ENCODE peak calls at places on chromosomes 1 and 21, in eight cellular contexts. B, F, O, G, I, H, W and K are unnamed samples.
A peak's percentile ranks its signal among the peaks of the same experiment; 100 is the strongest.

GRCh38 chr1:209948155-209948554 is 10.1 kb downstream of the SYT14 start:
- DNase-seq in I (no peak), B (no peak), H (no peak), W (no peak), G (no peak), F (no peak), O (no peak), K (no peak)

GRCh38 chr21:34986561-34987533 is 62.3 kb downstream of the RUNX1 start:
- DNase-seq in O (peak; percentile 65), F (no peak), G (no peak), I (peak; percentile 27), B (peak; percentile 89), W (no peak), H (no peak), K (peak; percentile 33)

GRCh38 chr1:215273838-215274516 is 191.4 kb downstream of the KCNK2 start:
- DNase-seq in F (no peak), G (no peak), W (no peak), I (no peak), H (no peak), B (peak; percentile 74), O (no peak), K (no peak)

GRCh38 chr1:63414691-63415090 is 47.3 kb downstream of the ALG6 start:
- DNase-seq in I (no peak), O (no peak), F (no peak), H (no peak), G (no peak), B (no peak), W (no peak), K (no peak)

GRCh38 chr21:44083631-44084291 is 23.4 kb upstream of the PWP2 start:
- DNase-seq in W (peak; percentile 20), G (peak; percentile 70), F (no peak), H (peak; percentile 62), B (no peak), I (no peak), O (peak; percentile 67), K (peak; percentile 71)

GRCh38 chr1:27366113-27366410 is 699 bp downstream of the MAP3K6 start:
- DNase-seq in B (peak; percentile 53), W (peak; percentile 89), O (peak; percentile 72), F (peak; percentile 55), G (peak; percentile 84), I (peak; percentile 78), H (peak; percentile 91), K (peak; percentile 47)

GRCh38 chr1:117660266-117660973 is 54.6 kb downstream of the TENT5C start:
- DNase-seq in W (no peak), I (no peak), O (no peak), F (no peak), B (no peak), G (no peak), H (no peak), K (no peak)

GRCh38 chr1:165896277-165896676 is 68.9 kb downstream of the UCK2 start:
- DNase-seq in I (no peak), H (peak; percentile 81), G (no peak), F (no peak), B (peak; percentile 92), W (no peak), O (no peak), K (no peak)

GRCh38 chr1:243421784-243422183 is 165.9 kb downstream of the SDCCAG8 start:
- DNase-seq in B (peak; percentile 29), W (peak; percentile 20), G (peak; percentile 93), F (no peak), H (no peak), O (no peak), I (no peak), K (peak; percentile 28)

GRCh38 chr1:87279966-87280535 is 48.6 kb upstream of the LMO4 start:
- DNase-seq in O (no peak), H (no peak), I (no peak), F (no peak), W (no peak), G (no peak), B (peak; percentile 16), K (no peak)

GRCh38 chr1:3702528-3702927 is 49.7 kb upstream of the CCDC27 start:
- DNase-seq in W (no peak), F (no peak), I (no peak), G (no peak), H (no peak), O (no peak), B (no peak), K (no peak)

GRCh38 chr1:186985889-186986491 is 157.2 kb downstream of the PLA2G4A start:
- DNase-seq in B (peak; percentile 59), H (no peak), I (no peak), W (no peak), O (no peak), F (no peak), G (no peak), K (no peak)

GRCh38 chr1:109770331-109771095 is 6.8 kb upstream of the EPS8L3 start:
- DNase-seq in W (peak; percentile 15), B (no peak), O (no peak), F (no peak), G (no peak), I (no peak), H (no peak), K (no peak)

DNA sequence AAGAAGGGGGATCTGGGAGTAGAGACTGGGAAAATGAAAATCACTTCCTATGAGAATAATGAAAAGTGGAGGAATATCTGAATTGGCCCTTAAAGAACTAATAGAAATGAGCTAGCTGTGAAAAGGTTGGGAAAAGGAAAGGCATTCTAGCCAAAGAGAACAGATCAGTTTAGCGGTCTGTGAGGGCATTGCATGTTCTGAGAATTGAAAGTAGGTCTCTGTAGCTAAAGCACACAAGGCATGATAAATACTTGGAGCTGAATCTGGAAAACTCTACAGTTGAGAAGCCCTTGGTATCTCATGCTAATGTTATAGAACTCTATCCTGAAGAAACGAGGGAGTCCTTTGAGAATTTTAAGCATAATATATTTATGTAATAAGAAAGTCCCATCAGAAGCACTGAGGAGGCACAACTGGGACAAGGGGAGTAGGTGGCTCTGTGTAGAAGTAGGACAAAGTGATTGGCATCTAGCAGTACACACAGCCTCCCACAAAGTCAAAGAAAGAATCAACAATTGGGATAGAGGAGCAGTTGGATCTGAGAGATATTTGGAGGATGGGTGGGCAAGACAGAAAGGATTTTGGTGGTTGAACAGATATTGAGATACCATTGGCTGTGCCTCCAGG is 78.7 kb downstream of the GREM2 start:
- DNase-seq in O (no peak), W (no peak), B (no peak), I (no peak), F (no peak), G (no peak), H (no peak), K (no peak)
- TF ChIP-seq CTCF in O (no peak), W (no peak), B (no peak), I (no peak), F (no peak), G (no peak), H (no peak), K (no peak)

DNA sequence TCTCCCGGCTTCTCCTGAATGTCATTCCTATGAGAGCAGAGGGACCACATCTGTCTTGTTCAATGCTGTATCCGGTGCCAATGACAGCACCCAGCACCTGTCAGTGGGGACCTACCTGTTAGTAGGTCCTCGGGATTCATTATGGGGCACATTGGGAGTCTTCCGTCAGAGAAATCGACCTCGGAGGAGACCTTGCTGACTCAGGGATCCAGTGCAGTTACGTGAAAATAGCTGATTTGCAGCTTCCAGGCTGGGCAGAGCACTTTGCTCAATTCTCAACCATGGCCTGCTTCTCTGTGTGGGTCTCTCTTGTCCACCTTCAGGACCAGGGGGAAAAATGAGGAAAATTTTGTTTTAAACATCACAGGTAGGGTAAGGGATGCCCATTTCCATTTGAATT is 130.2 kb downstream of the PRDM2 start:
- DNase-seq in H (no peak), I (no peak), B (no peak), G (no peak), W (no peak), O (no peak), F (no peak), K (no peak)
- TF ChIP-seq CTCF in H (no peak), I (no peak), B (no peak), G (no peak), W (no peak), O (no peak), F (no peak), K (no peak)

GRCh38 chr21:41045534-41046268 is 122.3 kb upstream of the BACE2 start:
- DNase-seq in G (no peak), H (no peak), I (peak; percentile 38), F (peak; percentile 45), W (no peak), O (no peak), B (no peak), K (no peak)

GRCh38 chr21:41048636-41049035 is 119.3 kb upstream of the BACE2 start:
- DNase-seq in G (no peak), F (no peak), O (no peak), I (no peak), H (no peak), B (no peak), W (no peak), K (no peak)

GRCh38 chr21:41043008-41043407 is 125.0 kb upstream of the BACE2 start:
- DNase-seq in W (no peak), H (no peak), O (no peak), I (no peak), F (no peak), B (no peak), G (no peak), K (no peak)

GRCh38 chr21:41052820-41053555 is 115.0 kb upstream of the BACE2 start:
- DNase-seq in I (no peak), B (no peak), H (no peak), F (no peak), W (no peak), G (no peak), O (no peak), K (no peak)

DNA sequence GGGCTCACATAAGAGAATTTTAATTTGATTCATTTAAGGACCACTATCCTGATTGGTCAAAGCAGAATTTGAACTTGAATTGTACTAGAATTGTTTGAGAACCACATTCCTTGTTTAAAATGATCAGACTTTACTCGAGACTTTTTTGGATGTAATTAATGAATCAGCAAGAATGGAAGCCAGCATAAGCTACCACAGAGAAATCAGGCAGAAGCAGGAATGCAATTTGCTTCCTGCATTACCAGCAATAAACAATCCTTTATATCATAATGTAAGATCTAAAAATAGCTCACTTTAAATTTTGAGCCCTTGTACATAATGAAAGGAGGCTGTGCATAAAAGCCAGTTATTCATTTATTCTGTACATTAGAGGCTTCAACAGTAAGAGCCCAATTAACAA is 119.8 kb upstream of the BACE2 start:
- DNase-seq in F (no peak), W (no peak), H (no peak), B (peak; percentile 13), I (no peak), O (no peak), G (no peak), K (no peak)
- TF ChIP-seq CTCF in F (no peak), W (no peak), H (no peak), B (no peak), I (no peak), O (no peak), G (no peak), K (no peak)

DNA sequence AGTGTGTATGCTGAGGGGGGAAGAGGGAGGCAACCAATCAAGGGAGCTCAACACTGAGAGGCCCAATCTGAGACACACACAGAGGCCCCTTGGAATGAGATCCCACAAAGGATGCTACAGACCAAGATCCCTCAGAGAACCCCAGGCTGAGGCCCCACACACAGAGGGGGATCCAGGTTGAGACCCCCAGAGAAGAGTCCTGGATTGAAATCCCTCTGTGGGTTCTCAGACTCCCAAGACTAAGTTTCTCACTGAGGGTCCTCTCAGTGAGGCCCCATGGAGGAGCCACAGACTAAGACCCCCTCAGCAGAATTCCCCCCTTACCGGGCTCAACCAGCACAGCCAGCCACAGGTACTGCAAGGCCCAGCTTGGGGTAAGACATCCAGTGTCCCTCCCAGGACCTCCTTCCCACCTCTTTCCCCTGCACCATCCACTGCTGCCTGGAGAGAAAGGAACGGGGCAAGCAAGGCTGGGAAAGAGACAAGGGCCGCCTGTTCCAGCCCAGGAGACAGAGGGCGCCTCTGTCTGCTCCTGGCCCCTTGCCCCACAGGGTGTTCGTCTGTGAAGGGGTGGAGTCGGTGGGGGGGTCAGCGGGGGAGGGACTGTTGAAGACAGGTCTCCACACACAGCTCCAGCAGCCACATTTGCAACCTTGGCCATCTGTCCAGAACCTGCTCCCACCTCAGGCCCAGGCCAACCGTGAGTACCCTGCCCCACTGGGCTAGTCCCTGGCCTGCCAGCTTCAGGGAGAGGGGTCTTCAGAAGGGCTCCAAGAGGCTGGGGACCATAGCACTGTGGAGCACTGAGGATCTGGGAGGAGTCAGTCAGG is at the start of gene S100A1:
- DNase-seq in W (no peak), F (no peak), H (no peak), I (no peak), G (no peak), O (no peak), B (no peak), K (no peak)
- TF ChIP-seq CTCF in W (no peak), F (peak; percentile 3), H (no peak), I (no peak), G (no peak), O (no peak), B (peak; percentile 15), K (no peak)